ENCODE peak calls at places on chromosomes 1 and 21, in seven cellular contexts. T is MG63; F is mucosa of gallbladder; P is stimulated activated CD8-positive, alpha-beta memory T cell treated with anti-CD3 and anti-CD28 coated beads, Interleukin-2, amount 100 ng/mL, for 1 hour; L is effector CD8-positive, alpha-beta T cell; N is T-helper 1 cell; K is stomach. V is an unnamed sample.

GRCh38 chr21:26842976-26843911 is 2.0 kb downstream of the ADAMTS1 start:
- DNase-seq in N (no peak), L (no peak), F (peak), P (no peak), K (peak), T (peak), V (no peak)

GRCh38 chr1:36576677-36577076 is 94.0 kb upstream of the CSF3R start:
- DNase-seq in N (no peak), L (no peak), T (no peak), K (no peak), F (no peak), P (no peak), V (no peak)

GRCh38 chr1:168470821-168471473 is 72.8 kb downstream of the XCL2 start:
- DNase-seq in P (no peak), T (peak), N (no peak), K (no peak), L (no peak), F (no peak), V (peak)

GRCh38 chr21:38266732-38267131 is 9.9 kb downstream of the KCNJ15 start:
- DNase-seq in F (no peak), P (no peak), K (no peak), L (no peak), N (no peak), T (peak), V (no peak)

GRCh38 chr1:21397813-21398188 is 42.1 kb upstream of the NBPF3 start:
- DNase-seq in T (no peak), F (no peak), P (no peak), N (no peak), L (no peak), K (no peak), V (no peak)

GRCh38 chr1:198641506-198641905 is 2.7 kb downstream of the PTPRC start:
- DNase-seq in P (no peak), K (no peak), T (no peak), L (no peak), F (no peak), N (no peak), V (no peak)

GRCh38 chr1:228437424-228437823 is 20.8 kb upstream of the TRIM17 start:
- DNase-seq in N (no peak), P (no peak), L (no peak), K (no peak), F (no peak), T (no peak), V (no peak)

GRCh38 chr1:52659356-52659755 is 26.4 kb downstream of the SHISAL2A start:
- DNase-seq in P (no peak), F (no peak), N (no peak), K (no peak), L (no peak), T (no peak), V (no peak)

GRCh38 chr1:62299426-62300200 is 19.6 kb downstream of the KANK4 start:
- DNase-seq in T (no peak), N (no peak), K (peak), P (no peak), L (no peak), F (no peak), V (no peak)

GRCh38 chr1:155504207-155504606 is 58.4 kb downstream of the ASH1L start:
- DNase-seq in N (no peak), F (no peak), P (no peak), K (no peak), T (no peak), L (no peak), V (no peak)

GRCh38 chr1:203861379-203862184 is at the start of gene SNRPE:
- DNase-seq in T (peak), K (peak), F (peak), P (peak), L (peak), N (peak), V (peak)

GRCh38 chr1:9150582-9151290 is 21.8 kb upstream of the GPR157 start:
- DNase-seq in L (no peak), K (no peak), F (no peak), P (no peak), T (no peak), N (no peak), V (no peak)

GRCh38 chr1:211469938-211470529 is 21.9 kb downstream of the RD3 start:
- DNase-seq in T (peak), P (peak), N (no peak), L (peak), K (peak), F (peak), V (peak)

GRCh38 chr1:47834326-47834725 is 162.9 kb downstream of the TRABD2B start:
- DNase-seq in K (no peak), T (no peak), N (no peak), P (no peak), F (peak), L (no peak), V (no peak)

GRCh38 chr1:109788695-109789521 is 25.2 kb upstream of the EPS8L3 start:
- DNase-seq in N (no peak), P (no peak), F (no peak), K (peak), L (no peak), T (peak), V (no peak)

GRCh38 chr1:117120774-117121588 is 568 bp downstream of the TRIM45 start:
- DNase-seq in L (no peak), T (no peak), N (peak), F (no peak), K (no peak), P (no peak), V (no peak)

GRCh38 chr1:32337855-32338636 is 2.0 kb upstream of the MARCKSL1 start:
- DNase-seq in K (peak), F (no peak), N (no peak), L (no peak), P (no peak), T (no peak), V (no peak)